ENCODE peak calls at places on chromosome 7, in six cellular contexts. One of them, this sample, is unnamed.

GRCh38 chr7:2938514-2939192 is 94.5 kb upstream of the GNA12 start:
- DNase-seq in CD4-positive, alpha-beta T cell: no peak
- DNase-seq in brain microvascular endothelial cell: no peak
- DNase-seq in neural progenitor cell: peak
- DNase-seq in pancreas: peak
- DNase-seq in fibroblast of mammary gland: no peak
- DNase-seq in this sample: no peak

GRCh38 chr7:136657332-136657942 is 211.0 kb upstream of the CHRM2 start:
- DNase-seq in CD4-positive, alpha-beta T cell: no peak
- DNase-seq in brain microvascular endothelial cell: no peak
- DNase-seq in neural progenitor cell: no peak
- DNase-seq in pancreas: no peak
- DNase-seq in fibroblast of mammary gland: no peak
- DNase-seq in this sample: no peak

GRCh38 chr7:143487566-143487965 is 9.9 kb downstream of the TAS2R41 start:
- DNase-seq in CD4-positive, alpha-beta T cell: no peak
- DNase-seq in brain microvascular endothelial cell: no peak
- DNase-seq in neural progenitor cell: no peak
- DNase-seq in pancreas: no peak
- DNase-seq in fibroblast of mammary gland: peak
- DNase-seq in this sample: no peak

GRCh38 chr7:151595702-151596340 is 76.1 kb upstream of the RHEB start:
- DNase-seq in CD4-positive, alpha-beta T cell: no peak
- DNase-seq in brain microvascular endothelial cell: no peak
- DNase-seq in neural progenitor cell: no peak
- DNase-seq in pancreas: no peak
- DNase-seq in fibroblast of mammary gland: no peak
- DNase-seq in this sample: no peak

GRCh38 chr7:17010637-17011300 is 129.0 kb upstream of the AGR3 start:
- DNase-seq in CD4-positive, alpha-beta T cell: no peak
- DNase-seq in brain microvascular endothelial cell: no peak
- DNase-seq in neural progenitor cell: no peak
- DNase-seq in pancreas: no peak
- DNase-seq in fibroblast of mammary gland: no peak
- DNase-seq in this sample: no peak

GRCh38 chr7:68977709-68978108 is 620.6 kb upstream of the AUTS2 start:
- DNase-seq in CD4-positive, alpha-beta T cell: no peak
- DNase-seq in brain microvascular endothelial cell: no peak
- DNase-seq in neural progenitor cell: no peak
- DNase-seq in pancreas: no peak
- DNase-seq in fibroblast of mammary gland: peak
- DNase-seq in this sample: no peak

GRCh38 chr7:115941703-115942268 is 88.8 kb downstream of the TFEC start:
- DNase-seq in CD4-positive, alpha-beta T cell: no peak
- DNase-seq in brain microvascular endothelial cell: peak
- DNase-seq in neural progenitor cell: no peak
- DNase-seq in pancreas: no peak
- DNase-seq in fibroblast of mammary gland: peak
- DNase-seq in this sample: no peak

GRCh38 chr7:48718731-48719387 is 205.5 kb upstream of the CDC14C start:
- DNase-seq in CD4-positive, alpha-beta T cell: no peak
- DNase-seq in brain microvascular endothelial cell: no peak
- DNase-seq in neural progenitor cell: no peak
- DNase-seq in pancreas: no peak
- DNase-seq in fibroblast of mammary gland: peak
- DNase-seq in this sample: no peak

GRCh38 chr7:115113776-115114175 is 191.9 kb downstream of the MDFIC start:
- DNase-seq in CD4-positive, alpha-beta T cell: no peak
- DNase-seq in brain microvascular endothelial cell: no peak
- DNase-seq in neural progenitor cell: no peak
- DNase-seq in pancreas: no peak
- DNase-seq in fibroblast of mammary gland: no peak
- DNase-seq in this sample: no peak

GRCh38 chr7:10560497-10560896 is 413.2 kb upstream of the PHF14 start:
- DNase-seq in CD4-positive, alpha-beta T cell: no peak
- DNase-seq in brain microvascular endothelial cell: no peak
- DNase-seq in neural progenitor cell: no peak
- DNase-seq in pancreas: no peak
- DNase-seq in fibroblast of mammary gland: no peak
- DNase-seq in this sample: no peak

GRCh38 chr7:112266595-112267270 is 60.2 kb downstream of the ZNF277 start:
- DNase-seq in CD4-positive, alpha-beta T cell: no peak
- DNase-seq in brain microvascular endothelial cell: peak
- DNase-seq in neural progenitor cell: no peak
- DNase-seq in pancreas: no peak
- DNase-seq in fibroblast of mammary gland: peak
- DNase-seq in this sample: no peak

GRCh38 chr7:16817536-16817935 is 12.7 kb upstream of the AGR2 start:
- DNase-seq in CD4-positive, alpha-beta T cell: no peak
- DNase-seq in brain microvascular endothelial cell: peak
- DNase-seq in neural progenitor cell: no peak
- DNase-seq in pancreas: no peak
- DNase-seq in fibroblast of mammary gland: peak
- DNase-seq in this sample: no peak

GRCh38 chr7:66205736-66206080 is 574 bp downstream of the TPST1 start:
- DNase-seq in CD4-positive, alpha-beta T cell: no peak
- DNase-seq in brain microvascular endothelial cell: no peak
- DNase-seq in neural progenitor cell: peak
- DNase-seq in pancreas: no peak
- DNase-seq in fibroblast of mammary gland: no peak
- DNase-seq in this sample: peak

GRCh38 chr7:7595451-7595850 is 28.8 kb downstream of the MIOS start:
- DNase-seq in CD4-positive, alpha-beta T cell: no peak
- DNase-seq in brain microvascular endothelial cell: no peak
- DNase-seq in neural progenitor cell: no peak
- DNase-seq in pancreas: no peak
- DNase-seq in fibroblast of mammary gland: peak
- DNase-seq in this sample: no peak

GRCh38 chr7:77808517-77808916 is 9.9 kb downstream of the PHTF2 start:
- DNase-seq in CD4-positive, alpha-beta T cell: no peak
- DNase-seq in brain microvascular endothelial cell: no peak
- DNase-seq in neural progenitor cell: no peak
- DNase-seq in pancreas: no peak
- DNase-seq in fibroblast of mammary gland: no peak
- DNase-seq in this sample: no peak

GRCh38 chr7:45872116-45873034 is 507 bp downstream of the CCDC201 start:
- DNase-seq in CD4-positive, alpha-beta T cell: no peak
- DNase-seq in brain microvascular endothelial cell: no peak
- DNase-seq in neural progenitor cell: peak
- DNase-seq in pancreas: no peak
- DNase-seq in fibroblast of mammary gland: no peak
- DNase-seq in this sample: no peak

GRCh38 chr7:66518151-66518691 is 110.5 kb upstream of the KCTD7 start:
- DNase-seq in CD4-positive, alpha-beta T cell: no peak
- DNase-seq in brain microvascular endothelial cell: no peak
- DNase-seq in neural progenitor cell: no peak
- DNase-seq in pancreas: no peak
- DNase-seq in fibroblast of mammary gland: no peak
- DNase-seq in this sample: no peak

GRCh38 chr7:73436031-73436929 is 2.7 kb downstream of the FZD9 start:
- DNase-seq in CD4-positive, alpha-beta T cell: no peak
- DNase-seq in brain microvascular endothelial cell: peak
- DNase-seq in neural progenitor cell: no peak
- DNase-seq in pancreas: no peak
- DNase-seq in fibroblast of mammary gland: no peak
- DNase-seq in this sample: no peak

GRCh38 chr7:129556607-129557120 is 54.3 kb downstream of the SMKR1 start:
- DNase-seq in CD4-positive, alpha-beta T cell: no peak
- DNase-seq in brain microvascular endothelial cell: no peak
- DNase-seq in neural progenitor cell: no peak
- DNase-seq in pancreas: no peak
- DNase-seq in fibroblast of mammary gland: no peak
- DNase-seq in this sample: no peak

GRCh38 chr7:158912406-158912805 is 56.0 kb downstream of the DYNC2I1 start:
- DNase-seq in CD4-positive, alpha-beta T cell: no peak
- DNase-seq in brain microvascular endothelial cell: no peak
- DNase-seq in neural progenitor cell: no peak
- DNase-seq in pancreas: no peak
- DNase-seq in fibroblast of mammary gland: no peak
- DNase-seq in this sample: no peak
- TF ChIP-seq CTCF in CD4-positive, alpha-beta T cell: no peak
- TF ChIP-seq CTCF in brain microvascular endothelial cell: no peak
- TF ChIP-seq CTCF in neural progenitor cell: no peak
- TF ChIP-seq CTCF in pancreas: no peak
- TF ChIP-seq CTCF in fibroblast of mammary gland: no peak
- TF ChIP-seq CTCF in this sample: no peak

DNA sequence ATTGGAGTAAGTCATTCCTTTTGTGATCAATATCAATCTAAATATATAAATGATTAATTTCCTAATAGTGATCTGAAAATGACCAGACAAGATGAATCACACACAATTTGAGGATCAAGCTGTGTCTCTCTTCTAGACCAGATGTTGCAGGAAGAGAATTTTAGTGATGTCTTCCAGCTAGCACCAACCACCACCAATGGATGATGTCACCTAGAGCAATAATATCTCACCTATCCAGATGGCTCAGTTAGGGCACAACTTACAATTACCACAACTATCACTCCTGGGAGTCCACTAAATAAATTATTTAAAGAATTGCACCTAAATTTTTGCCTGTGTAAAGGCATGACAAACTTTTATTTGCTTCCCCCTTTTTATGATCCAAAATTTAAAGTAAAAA is 25.2 kb downstream of the RELN start:
- DNase-seq in CD4-positive, alpha-beta T cell: no peak
- DNase-seq in brain microvascular endothelial cell: no peak
- DNase-seq in neural progenitor cell: no peak
- DNase-seq in pancreas: no peak
- DNase-seq in fibroblast of mammary gland: no peak
- DNase-seq in this sample: no peak
- TF ChIP-seq CTCF in CD4-positive, alpha-beta T cell: no peak
- TF ChIP-seq CTCF in brain microvascular endothelial cell: no peak
- TF ChIP-seq CTCF in neural progenitor cell: no peak
- TF ChIP-seq CTCF in pancreas: no peak
- TF ChIP-seq CTCF in fibroblast of mammary gland: no peak
- TF ChIP-seq CTCF in this sample: no peak

GRCh38 chr7:44288381-44288685 is 37.1 kb downstream of the CAMK2B start:
- DNase-seq in CD4-positive, alpha-beta T cell: no peak
- DNase-seq in brain microvascular endothelial cell: no peak
- DNase-seq in neural progenitor cell: no peak
- DNase-seq in pancreas: no peak
- DNase-seq in fibroblast of mammary gland: no peak
- DNase-seq in this sample: no peak
- TF ChIP-seq CTCF in CD4-positive, alpha-beta T cell: no peak
- TF ChIP-seq CTCF in brain microvascular endothelial cell: no peak
- TF ChIP-seq CTCF in neural progenitor cell: no peak
- TF ChIP-seq CTCF in pancreas: no peak
- TF ChIP-seq CTCF in fibroblast of mammary gland: no peak
- TF ChIP-seq CTCF in this sample: no peak

GRCh38 chr7:18116661-18117060 is 89.0 kb upstream of the PRPS1L1 start:
- DNase-seq in CD4-positive, alpha-beta T cell: no peak
- DNase-seq in brain microvascular endothelial cell: no peak
- DNase-seq in neural progenitor cell: no peak
- DNase-seq in pancreas: no peak
- DNase-seq in fibroblast of mammary gland: no peak
- DNase-seq in this sample: no peak

GRCh38 chr7:18123508-18124239 is 96.0 kb upstream of the PRPS1L1 start:
- DNase-seq in CD4-positive, alpha-beta T cell: no peak
- DNase-seq in brain microvascular endothelial cell: no peak
- DNase-seq in neural progenitor cell: no peak
- DNase-seq in pancreas: no peak
- DNase-seq in fibroblast of mammary gland: no peak
- DNase-seq in this sample: no peak

GRCh38 chr7:18125536-18125935 is 97.9 kb upstream of the PRPS1L1 start:
- DNase-seq in CD4-positive, alpha-beta T cell: no peak
- DNase-seq in brain microvascular endothelial cell: no peak
- DNase-seq in neural progenitor cell: no peak
- DNase-seq in pancreas: no peak
- DNase-seq in fibroblast of mammary gland: no peak
- DNase-seq in this sample: no peak

GRCh38 chr7:18117482-18117881 is 89.8 kb upstream of the PRPS1L1 start:
- DNase-seq in CD4-positive, alpha-beta T cell: no peak
- DNase-seq in brain microvascular endothelial cell: peak
- DNase-seq in neural progenitor cell: no peak
- DNase-seq in pancreas: no peak
- DNase-seq in fibroblast of mammary gland: no peak
- DNase-seq in this sample: no peak

GRCh38 chr7:18119985-18120384 is 92.3 kb upstream of the PRPS1L1 start:
- DNase-seq in CD4-positive, alpha-beta T cell: no peak
- DNase-seq in brain microvascular endothelial cell: peak
- DNase-seq in neural progenitor cell: peak
- DNase-seq in pancreas: no peak
- DNase-seq in fibroblast of mammary gland: peak
- DNase-seq in this sample: no peak
- TF ChIP-seq CTCF in CD4-positive, alpha-beta T cell: no peak
- TF ChIP-seq CTCF in brain microvascular endothelial cell: peak
- TF ChIP-seq CTCF in neural progenitor cell: peak
- TF ChIP-seq CTCF in pancreas: no peak
- TF ChIP-seq CTCF in fibroblast of mammary gland: peak
- TF ChIP-seq CTCF in this sample: peak

GRCh38 chr7:85748861-85749260 is 562.0 kb upstream of the SEMA3D start:
- DNase-seq in CD4-positive, alpha-beta T cell: no peak
- DNase-seq in brain microvascular endothelial cell: no peak
- DNase-seq in neural progenitor cell: no peak
- DNase-seq in pancreas: no peak
- DNase-seq in fibroblast of mammary gland: no peak
- DNase-seq in this sample: no peak

GRCh38 chr7:85750454-85750949 is 563.6 kb upstream of the SEMA3D start:
- DNase-seq in CD4-positive, alpha-beta T cell: no peak
- DNase-seq in brain microvascular endothelial cell: peak
- DNase-seq in neural progenitor cell: peak
- DNase-seq in pancreas: peak
- DNase-seq in fibroblast of mammary gland: peak
- DNase-seq in this sample: peak

DNA sequence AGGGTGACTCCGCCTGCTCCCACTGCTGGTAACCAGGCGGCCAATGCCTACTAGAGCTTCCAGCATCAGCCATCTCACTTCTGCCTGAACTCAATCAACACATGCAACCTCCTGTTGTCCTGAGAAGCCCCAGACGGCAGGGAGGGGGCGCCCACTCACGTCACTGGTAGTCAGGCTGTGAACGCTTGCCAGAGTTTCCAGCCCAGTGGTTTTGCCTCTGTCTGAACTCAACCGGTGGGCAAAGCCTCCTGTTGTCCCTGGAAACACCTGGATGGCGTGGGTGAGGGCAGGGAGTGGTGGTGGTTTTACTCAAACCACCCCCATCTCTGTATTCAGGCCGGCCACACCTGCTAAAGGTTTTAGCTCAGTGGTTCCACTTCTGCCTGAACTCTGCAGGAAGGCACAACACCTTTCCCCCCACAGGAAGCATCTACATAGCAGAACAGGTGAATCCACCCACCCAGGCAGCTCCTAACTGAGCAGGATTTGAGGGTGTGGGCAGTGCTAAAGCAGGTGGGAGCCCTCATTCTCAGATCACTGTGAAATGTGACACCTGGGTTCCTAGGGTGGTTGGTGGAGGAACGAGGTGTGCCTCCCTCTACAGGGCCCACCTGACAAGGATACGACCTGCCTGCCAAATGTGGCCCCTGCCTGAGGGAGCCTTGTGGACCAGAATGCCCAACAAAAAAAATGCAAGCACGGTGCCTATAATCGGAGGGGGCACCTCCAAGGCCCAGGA is 563.0 kb upstream of the SEMA3D start:
- DNase-seq in CD4-positive, alpha-beta T cell: no peak
- DNase-seq in brain microvascular endothelial cell: no peak
- DNase-seq in neural progenitor cell: no peak
- DNase-seq in pancreas: no peak
- DNase-seq in fibroblast of mammary gland: no peak
- DNase-seq in this sample: no peak
- TF ChIP-seq CTCF in CD4-positive, alpha-beta T cell: no peak
- TF ChIP-seq CTCF in brain microvascular endothelial cell: peak
- TF ChIP-seq CTCF in neural progenitor cell: no peak
- TF ChIP-seq CTCF in pancreas: no peak
- TF ChIP-seq CTCF in fibroblast of mammary gland: no peak
- TF ChIP-seq CTCF in this sample: no peak